ENCODE peak calls at places on chromosome 16, in six cellular contexts. K, M, U, E, Q and G are unnamed samples.
A peak's percentile ranks its signal among the peaks of the same experiment; 100 is the strongest.

GRCh38 chr16:29857133-29857760 is 5.8 kb downstream of the CDIPT start:
- DNase-seq in K (no peak), Q (no peak), M (peak; percentile 59), E (peak; percentile 82), U (no peak), G (no peak)

GRCh38 chr16:54957403-54957802 is 26.7 kb downstream of the IRX5 start:
- DNase-seq in U (peak; percentile 57), E (no peak), M (no peak), K (no peak), Q (no peak), G (peak; percentile 46)

GRCh38 chr16:84214451-84215066 is 23.6 kb downstream of the ADAD2 start:
- DNase-seq in M (no peak), E (no peak), K (no peak), U (no peak), Q (no peak), G (no peak)

GRCh38 chr16:12497558-12497957 is 306.1 kb downstream of the CPPED1 start:
- DNase-seq in M (no peak), E (no peak), U (no peak), Q (no peak), K (no peak), G (no peak)

GRCh38 chr16:28534542-28535373 is 4.0 kb downstream of the NUPR1 start:
- DNase-seq in E (peak; percentile 60), U (peak; percentile 47), M (peak; percentile 55), Q (peak; percentile 92), K (no peak), G (peak; percentile 77)

GRCh38 chr16:9670058-9670457 is 512.2 kb downstream of the GRIN2A start:
- DNase-seq in M (no peak), Q (no peak), E (no peak), U (no peak), K (no peak), G (no peak)

GRCh38 chr16:84952335-84953050 is 58.8 kb downstream of the ZDHHC7 start:
- DNase-seq in E (peak; percentile 64), K (peak; percentile 81), Q (peak; percentile 96), M (peak; percentile 61), U (peak; percentile 85), G (peak; percentile 94)

GRCh38 chr16:56193951-56194726 is 2.9 kb downstream of the GNAO1 start:
- DNase-seq in U (peak; percentile 67), E (peak; percentile 16), M (no peak), K (peak; percentile 88), Q (peak; percentile 67), G (peak; percentile 72)

GRCh38 chr16:53692146-53692545 is 11.5 kb downstream of the RPGRIP1L start:
- DNase-seq in E (no peak), K (no peak), U (no peak), M (no peak), Q (no peak), G (no peak)

GRCh38 chr16:29804455-29805231 is 1.7 kb upstream of the MAZ start:
- DNase-seq in E (no peak), U (peak; percentile 39), K (peak; percentile 61), Q (peak; percentile 63), M (no peak), G (peak; percentile 86)

GRCh38 chr16:72947379-72948237 is 100.3 kb downstream of the ZFHX3 start:
- DNase-seq in U (no peak), Q (no peak), K (no peak), M (no peak), E (no peak), G (peak; percentile 68)

GRCh38 chr16:78742501-78743283 is 643.2 kb downstream of the WWOX start:
- DNase-seq in E (no peak), Q (no peak), U (peak; percentile 42), M (no peak), K (no peak), G (peak; percentile 57)

GRCh38 chr16:11833951-11834695 is 17.2 kb downstream of the RSL1D1 start:
- DNase-seq in K (no peak), U (no peak), E (peak; percentile 62), M (peak; percentile 67), Q (no peak), G (no peak)

GRCh38 chr16:11094075-11094593 is 149.8 kb downstream of the CLEC16A start:
- DNase-seq in K (no peak), M (no peak), U (no peak), Q (no peak), E (no peak), G (peak; percentile 66)

GRCh38 chr16:10600792-10601443 is 20.5 kb upstream of the EMP2 start:
- DNase-seq in K (no peak), M (no peak), Q (no peak), U (no peak), E (no peak), G (no peak)

GRCh38 chr16:2079991-2080390 is 32.2 kb downstream of the TSC2 start:
- DNase-seq in E (no peak), M (no peak), K (no peak), U (no peak), Q (no peak), G (no peak)
- TF ChIP-seq CTCF in E (no peak), M (no peak), K (no peak), U (no peak), Q (no peak), G (no peak)

GRCh38 chr16:49704586-49705155 is 151.2 kb downstream of the ZNF423 start:
- DNase-seq in Q (no peak), M (no peak), E (no peak), U (no peak), K (no peak), G (no peak)
- TF ChIP-seq CTCF in Q (no peak), M (peak; percentile 6), E (no peak), U (no peak), K (no peak), G (no peak)

DNA sequence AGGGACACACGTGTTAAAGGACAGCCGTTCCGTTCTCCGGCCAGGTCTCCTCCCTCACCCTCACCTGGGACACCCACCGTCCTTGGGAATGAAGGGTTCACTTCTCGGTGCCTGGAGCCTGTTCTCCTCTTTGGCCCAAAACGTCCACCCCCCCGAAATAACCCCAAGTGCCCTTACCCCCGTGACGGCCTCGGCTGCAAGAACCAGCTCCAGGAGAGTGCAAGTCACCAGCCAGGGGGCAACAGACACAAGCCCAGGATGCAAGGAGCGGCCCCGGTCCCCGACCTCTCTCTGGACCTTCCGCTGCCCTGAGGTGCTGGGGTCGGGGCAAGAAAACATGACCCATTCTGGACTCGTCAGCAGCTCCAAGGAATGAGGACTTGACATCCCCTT is 20.0 kb upstream of the UBE2I start:
- DNase-seq in E (no peak), Q (no peak), M (no peak), U (no peak), K (no peak), G (no peak)
- TF ChIP-seq CTCF in E (no peak), Q (no peak), M (no peak), U (no peak), K (no peak), G (no peak)

GRCh38 chr16:81106826-81107503 is 10.8 kb upstream of the GCSH start:
- DNase-seq in E (no peak), K (no peak), M (no peak), Q (no peak), U (no peak), G (no peak)
- TF ChIP-seq CTCF in E (no peak), K (no peak), M (no peak), Q (no peak), U (no peak), G (no peak)

GRCh38 chr16:86575754-86576557 is 2.4 kb upstream of the FOXL1 start:
- DNase-seq in U (peak; percentile 55), Q (peak; percentile 90), E (peak; percentile 96), M (peak; percentile 79), K (peak; percentile 86), G (no peak)
- TF ChIP-seq CTCF in U (no peak), Q (peak; percentile 73), E (peak; percentile 89), M (peak; percentile 82), K (peak; percentile 76), G (peak; percentile 40)

DNA sequence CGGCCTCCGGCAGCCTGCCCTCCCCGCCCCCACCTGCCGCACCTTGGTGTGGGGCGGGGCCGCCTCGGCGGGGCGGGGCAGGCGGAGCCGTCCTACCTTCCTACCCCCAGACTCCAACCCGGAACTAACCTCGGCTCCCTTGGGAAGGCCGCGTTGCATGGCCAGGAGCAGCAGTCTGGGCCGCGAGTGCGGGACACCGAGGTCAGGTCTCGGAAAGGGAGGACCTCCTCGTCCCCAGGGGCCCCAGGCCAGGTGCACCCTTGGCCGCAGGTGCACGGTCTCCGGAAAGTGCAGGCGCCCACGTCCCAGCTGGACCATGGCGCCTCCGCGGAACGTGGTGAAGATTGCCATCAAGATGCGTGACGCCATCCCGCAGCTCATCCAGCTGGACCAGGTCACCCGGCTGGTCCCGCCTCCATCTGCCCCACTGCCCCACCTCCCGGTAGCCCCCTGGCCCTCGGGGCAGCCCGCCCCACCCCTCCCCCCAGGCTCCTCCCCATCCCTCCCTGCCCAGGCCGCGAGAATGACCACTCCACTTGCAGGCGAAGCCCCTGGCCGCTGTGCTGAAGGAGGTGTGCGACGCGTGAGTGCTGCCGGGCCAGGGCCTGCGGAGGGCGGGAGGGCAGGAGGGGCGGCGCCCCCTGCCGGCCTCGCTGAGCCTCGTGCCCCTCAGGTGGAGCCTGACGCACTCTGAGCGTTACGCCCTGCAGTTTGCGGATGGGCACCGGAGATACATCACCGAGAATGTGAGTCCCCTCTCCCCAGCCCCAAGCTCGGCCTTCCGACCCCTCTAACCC is at the start of gene ELMO3:
- DNase-seq in M (no peak), K (no peak), E (no peak), Q (no peak), U (peak; percentile 86), G (no peak)
- TF ChIP-seq CTCF in M (peak; percentile 34), K (peak; percentile 48), E (peak; percentile 16), Q (peak; percentile 28), U (no peak), G (no peak)

GRCh38 chr16:27317320-27317719 is 3.5 kb downstream of the IL4R start:
- DNase-seq in K (no peak), E (no peak), M (no peak), U (no peak), Q (no peak), G (no peak)

GRCh38 chr16:27314986-27315332 is 1.2 kb downstream of the IL4R start:
- DNase-seq in Q (no peak), K (no peak), E (no peak), M (no peak), U (no peak), G (no peak)

GRCh38 chr16:27316038-27316680 is 2.4 kb downstream of the IL4R start:
- DNase-seq in K (no peak), E (no peak), Q (no peak), U (no peak), M (no peak), G (no peak)

GRCh38 chr16:27314161-27314723 is 468 bp downstream of the IL4R start:
- DNase-seq in Q (no peak), M (peak; percentile 77), E (peak; percentile 94), U (peak; percentile 57), K (peak; percentile 75), G (peak; percentile 82)

GRCh38 chr16:27315333-27316037 is 1.7 kb downstream of the IL4R start:
- DNase-seq in U (peak; percentile 56), Q (peak; percentile 48), M (no peak), K (peak; percentile 64), E (peak; percentile 73), G (peak; percentile 29)
- TF ChIP-seq CTCF in U (no peak), Q (no peak), M (no peak), K (no peak), E (no peak), G (no peak)

GRCh38 chr16:27096375-27096774 is 29.6 kb downstream of the C16orf82 start:
- DNase-seq in U (no peak), Q (no peak), K (no peak), M (no peak), E (no peak), G (no peak)
- TF ChIP-seq CTCF in U (no peak), Q (no peak), K (no peak), M (no peak), E (no peak), G (no peak)